ENCODE peak calls at places on chromosomes 7 and 10, in five cellular contexts. U is HFF-Myc; H is CD8-positive, alpha-beta T cell; B is cardiac muscle cell; N is fibroblast of pulmonary artery. O is an unnamed sample.
A peak's percentile ranks its signal among the peaks of the same experiment; 100 is the strongest.

GRCh38 chr10:101285093-101285463 is 55.8 kb upstream of the LBX1 start:
- DNase-seq in B (no peak), N (no peak), U (no peak), H (no peak), O (no peak)

GRCh38 chr7:69638674-69639073 is 40.4 kb downstream of the AUTS2 start:
- DNase-seq in N (no peak), H (no peak), B (no peak), U (no peak), O (no peak)

GRCh38 chr7:1108264-1108920 is 20.5 kb downstream of the GPER1 start:
- DNase-seq in B (no peak), U (no peak), H (no peak), N (no peak), O (no peak)

GRCh38 chr10:5971315-5971832 is 6.0 kb downstream of the IL15RA start:
- DNase-seq in U (no peak), H (no peak), B (no peak), N (peak; percentile 53), O (no peak)

GRCh38 chr10:22489467-22489866 is 144.2 kb downstream of the SPAG6 start:
- DNase-seq in H (no peak), B (no peak), U (no peak), N (no peak), O (no peak)

GRCh38 chr7:74290999-74291441 is 1.8 kb downstream of the CLIP2 start:
- DNase-seq in U (no peak), H (no peak), B (no peak), N (no peak), O (no peak)

GRCh38 chr10:45379891-45380540 is 6.0 kb downstream of the ALOX5 start:
- DNase-seq in U (no peak), H (no peak), B (no peak), N (no peak), O (no peak)

GRCh38 chr10:113540845-113541553 is 11.9 kb upstream of the HABP2 start:
- DNase-seq in U (no peak), B (no peak), H (no peak), N (no peak), O (no peak)

GRCh38 chr7:25727876-25728275 is 424.1 kb upstream of the NFE2L3 start:
- DNase-seq in U (no peak), H (no peak), B (no peak), N (no peak), O (no peak)

GRCh38 chr7:28778781-28779180 is 179.3 kb downstream of the TRIL start:
- DNase-seq in N (peak; percentile 87), H (no peak), B (no peak), U (no peak), O (no peak)

GRCh38 chr10:11835061-11835460 is 11.9 kb downstream of the PROSER2 start:
- DNase-seq in H (no peak), U (no peak), N (no peak), B (no peak), O (no peak)
- TF ChIP-seq CTCF in H (no peak), U (no peak), N (no peak), B (no peak), O (no peak)

DNA sequence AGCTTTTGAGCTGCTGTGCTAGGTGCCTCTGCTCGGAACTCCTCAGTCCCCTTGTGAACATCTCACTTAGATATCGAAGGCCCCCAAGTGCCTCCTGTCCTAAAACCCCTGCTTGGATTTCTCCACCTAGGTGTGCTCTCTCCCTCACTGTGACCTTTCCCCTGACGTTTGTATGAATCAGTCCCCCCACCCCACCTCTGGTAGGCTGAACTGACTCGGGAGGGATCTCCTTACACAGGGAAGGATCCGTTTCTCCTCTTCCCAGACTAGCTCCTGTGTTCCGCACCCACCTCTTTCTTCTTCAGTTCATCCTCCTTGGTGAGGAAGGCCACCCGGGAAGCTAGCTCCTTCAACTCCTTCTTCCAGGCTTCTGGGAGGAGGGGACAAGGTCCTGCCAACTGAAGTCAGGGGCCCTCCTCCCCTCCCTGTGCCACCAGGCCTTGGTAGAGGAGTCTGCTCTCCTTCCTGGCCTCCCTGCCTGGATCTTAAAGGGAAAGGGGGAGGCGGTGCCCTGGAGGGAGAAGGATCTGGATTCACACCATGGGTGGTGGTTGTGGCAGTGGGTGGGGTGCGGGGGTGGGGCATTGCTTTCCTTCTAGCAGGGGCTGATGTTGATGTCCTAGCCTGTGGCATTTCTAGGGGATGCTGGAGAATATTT is 6.8 kb downstream of the TBATA start:
- DNase-seq in H (no peak), N (no peak), B (no peak), U (no peak), O (no peak)
- H3K4me3 ChIP-seq in H (no peak overlapping the region), N (no peak overlapping the region), B (no peak overlapping the region), U (no peak overlapping the region), O (no peak overlapping the region)

GRCh38 chr7:33904680-33905388 is 505 bp upstream of the BMPER start:
- DNase-seq in B (peak; percentile 87), H (no peak), U (no peak), N (peak; percentile 69), O (no peak)
- TF ChIP-seq CTCF in B (no peak), H (no peak), U (no peak), N (no peak), O (peak; percentile 19)

DNA sequence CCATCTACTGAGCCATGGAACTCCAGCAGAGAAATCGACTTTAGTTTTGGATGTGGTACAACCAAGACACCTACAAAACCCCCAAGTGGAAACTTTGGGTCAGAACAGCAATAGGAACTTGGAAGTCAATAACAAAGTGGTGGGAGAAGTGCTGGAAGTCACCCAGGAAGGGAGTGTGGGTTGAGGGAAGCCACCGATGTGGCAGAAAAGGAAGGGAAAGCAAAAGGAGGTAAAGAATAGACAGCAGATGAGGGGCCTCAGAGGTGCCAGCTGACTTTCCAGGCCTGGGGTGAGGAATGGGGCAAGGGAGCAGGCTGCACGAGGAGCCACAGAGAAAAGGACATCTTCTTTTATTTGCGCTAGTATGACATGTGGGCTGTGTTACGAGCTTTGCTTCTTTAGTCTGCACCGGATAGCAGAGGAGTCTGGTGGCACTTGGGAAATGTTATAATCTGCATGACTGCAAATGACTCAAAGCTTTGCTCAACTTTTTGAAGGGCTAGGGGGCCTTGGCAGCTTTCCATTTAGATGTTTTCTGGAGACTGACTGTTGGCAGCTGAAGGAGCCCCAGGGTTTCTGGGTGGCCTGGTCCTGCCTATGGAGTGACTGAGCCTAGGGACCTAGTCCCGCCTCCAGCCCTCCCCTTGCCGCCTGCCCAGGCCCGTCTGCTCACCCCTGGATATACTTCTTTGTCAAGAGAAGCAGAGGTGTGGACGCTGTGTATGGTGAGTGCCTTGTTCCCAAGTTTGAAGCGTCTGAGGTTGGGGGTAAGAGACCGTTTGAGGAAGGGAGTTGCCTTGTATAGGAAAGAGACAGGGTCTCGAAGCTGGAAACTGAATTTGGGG is 5.0 kb downstream of the PRXL2A start:
- DNase-seq in B (peak; percentile 62), N (peak; percentile 87), H (no peak), U (peak; percentile 55), O (no peak)
- H3K4me3 ChIP-seq in B (no peak overlapping the region), N (peak overlapping the region; percentile 43), H (no peak overlapping the region), U (no peak overlapping the region), O (no peak overlapping the region)

GRCh38 chr7:76318488-76319353 is 16.2 kb downstream of the HSPB1 start:
- DNase-seq in N (peak; percentile 87), U (no peak), H (peak; percentile 57), B (peak; percentile 56), O (peak; percentile 73)
- TF ChIP-seq CTCF in N (peak; percentile 34), U (no peak), H (peak; percentile 36), B (peak; percentile 35), O (peak; percentile 37)

GRCh38 chr10:133070810-133071209 is 16.9 kb upstream of the ADGRA1 start:
- DNase-seq in N (no peak), U (no peak), H (no peak), B (no peak), O (no peak)
- H3K4me3 ChIP-seq in N (no peak overlapping the region), U (no peak overlapping the region), H (no peak overlapping the region), B (no peak overlapping the region), O (no peak overlapping the region)

GRCh38 chr7:12436896-12437535 is 33.4 kb upstream of the VWDE start:
- DNase-seq in N (peak; percentile 7), B (peak; percentile 47), U (no peak), H (no peak), O (no peak)
- TF ChIP-seq CTCF in N (no peak), B (no peak), U (no peak), H (no peak), O (peak; percentile 9)

GRCh38 chr7:156131881-156132280 is 319.6 kb upstream of the SHH start:
- DNase-seq in U (no peak), H (no peak), N (no peak), B (no peak), O (no peak)
- H3K4me3 ChIP-seq in U (no peak overlapping the region), H (no peak overlapping the region), N (no peak overlapping the region), B (no peak overlapping the region), O (no peak overlapping the region)

O was measured in AG09309.